ENCODE peak calls at places on chromosomes 3 and 15, in ten cellular contexts. X is colonic mucosa, S is sigmoid colon, Q is K562, W is keratinocyte, F is WERI-Rb-1, L is AG04450, K is fibroblast of lung, M is pancreas, N is right lobe of liver. P is an unnamed sample.

GRCh38 chr15:48222627-48223026 is 16.5 kb downstream of the SLC12A1 start:
- DNase-seq in N (no peak), S (no peak), L (no peak), M (no peak), X (no peak), Q (no peak), W (no peak), F (no peak), K (no peak), P (no peak)

GRCh38 chr3:72154391-72155300 is 369.7 kb upstream of the PROK2 start:
- DNase-seq in K (peak; percentile 45), L (no peak), M (no peak), S (no peak), W (no peak), Q (no peak), F (no peak), X (no peak), N (no peak), P (no peak)

GRCh38 chr15:87648278-87648677 is 608.3 kb downstream of the NTRK3 start:
- DNase-seq in K (peak; percentile 13), X (no peak), N (no peak), W (no peak), S (no peak), M (no peak), L (peak; percentile 44), F (no peak), Q (no peak), P (no peak)

GRCh38 chr3:141129049-141130038 is 78.2 kb downstream of the SPSB4 start:
- DNase-seq in M (no peak), L (no peak), S (no peak), W (no peak), X (no peak), N (no peak), K (no peak), F (no peak), Q (no peak), P (no peak)

GRCh38 chr15:63157891-63158431 is 684 bp upstream of the RPS27L start:
- DNase-seq in X (peak; percentile 69), L (peak; percentile 53), M (no peak), W (no peak), K (peak; percentile 87), S (peak; percentile 78), N (no peak), Q (peak; percentile 69), F (peak; percentile 76), P (peak; percentile 79)

GRCh38 chr3:46895204-46895660 is 17.7 kb downstream of the PTH1R start:
- DNase-seq in Q (peak; percentile 85), M (peak; percentile 74), W (peak; percentile 21), N (peak; percentile 79), K (peak; percentile 54), L (no peak), F (peak; percentile 81), X (peak; percentile 72), S (peak; percentile 84), P (peak; percentile 87)

GRCh38 chr3:69763976-69764851 is 24.9 kb downstream of the MITF start:
- DNase-seq in Q (no peak), K (no peak), W (no peak), S (no peak), X (no peak), L (no peak), N (no peak), M (no peak), F (no peak), P (no peak)

GRCh38 chr3:129867506-129868124 is 25.9 kb downstream of the TMCC1 start:
- DNase-seq in W (no peak), Q (no peak), X (no peak), K (peak; percentile 19), N (no peak), L (no peak), M (no peak), S (no peak), F (no peak), P (no peak)

GRCh38 chr3:100087203-100087602 is 27.1 kb downstream of the FILIP1L start:
- DNase-seq in L (no peak), Q (no peak), F (no peak), M (no peak), W (no peak), S (no peak), X (no peak), K (no peak), N (no peak), P (no peak)

GRCh38 chr3:15630646-15631350 is 29.3 kb downstream of the BTD start:
- DNase-seq in L (no peak), X (no peak), K (peak; percentile 73), S (no peak), M (no peak), F (no peak), N (no peak), W (no peak), Q (peak; percentile 50), P (peak; percentile 60)

GRCh38 chr3:46865034-46865507 is 1.8 kb upstream of the MYL3 start:
- DNase-seq in F (no peak), W (no peak), M (peak; percentile 34), X (no peak), L (no peak), S (peak; percentile 62), K (peak; percentile 73), N (peak; percentile 45), Q (no peak), P (no peak)

GRCh38 chr3:180538493-180538892 is 63.5 kb upstream of the TTC14 start:
- DNase-seq in Q (no peak), N (no peak), X (no peak), F (no peak), W (no peak), L (no peak), K (no peak), M (no peak), S (no peak), P (no peak)

GRCh38 chr3:180548050-180548449 is 53.9 kb upstream of the TTC14 start:
- DNase-seq in M (no peak), K (no peak), W (no peak), X (no peak), S (no peak), N (no peak), F (no peak), Q (no peak), L (no peak), P (no peak)

GRCh38 chr3:180546863-180547262 is 55.1 kb upstream of the TTC14 start:
- DNase-seq in N (no peak), L (no peak), S (no peak), W (no peak), M (no peak), X (no peak), Q (no peak), K (no peak), F (no peak), P (no peak)

GRCh38 chr3:180543877-180544276 is 58.1 kb upstream of the TTC14 start:
- DNase-seq in Q (no peak), K (no peak), S (no peak), W (no peak), X (no peak), F (no peak), M (no peak), L (no peak), N (no peak), P (no peak)
- H3K27ac ChIP-seq in Q (no peak overlapping the region), K (no peak overlapping the region), S (no peak overlapping the region), W (no peak overlapping the region), X (no peak overlapping the region), F (no peak overlapping the region), M (no peak overlapping the region), L (no peak overlapping the region), N (no peak overlapping the region), P (no peak overlapping the region)

GRCh38 chr3:185939721-185940120 is 1.9 kb upstream of the TRA2B start:
- DNase-seq in N (no peak), K (no peak), L (no peak), M (no peak), F (no peak), S (no peak), Q (no peak), W (no peak), X (no peak), P (no peak)

GRCh38 chr3:185935465-185936263 is 2.1 kb downstream of the TRA2B start:
- DNase-seq in W (no peak), X (peak; percentile 50), N (no peak), M (no peak), L (no peak), Q (no peak), S (no peak), F (no peak), K (no peak), P (no peak)

GRCh38 chr3:185934726-185935464 is 2.9 kb downstream of the TRA2B start:
- DNase-seq in X (no peak), N (no peak), M (no peak), Q (no peak), F (no peak), W (no peak), L (no peak), K (peak; percentile 48), S (no peak), P (no peak)

GRCh38 chr3:185936814-185937688 is 763 bp downstream of the TRA2B start:
- DNase-seq in M (peak; percentile 94), L (peak; percentile 70), S (peak; percentile 96), Q (peak; percentile 79), F (peak; percentile 88), K (peak; percentile 90), N (peak; percentile 85), W (no peak), X (peak; percentile 88), P (peak; percentile 89)

GRCh38 chr3:185937689-185938374 is at the start of gene TRA2B:
- DNase-seq in X (peak; percentile 99), M (peak; percentile 99), L (peak; percentile 94), Q (peak; percentile 96), K (peak; percentile 98), S (peak; percentile 100), W (peak; percentile 88), N (peak; percentile 100), F (peak; percentile 99), P (peak; percentile 99)
- TF ChIP-seq CTCF in X (no peak), M (no peak), L (peak; percentile 34), Q (peak; percentile 43), K (peak; percentile 11), S (no peak), W (no peak), N (peak; percentile 40), F (peak; percentile 30), P (no peak)

GRCh38 chr3:37114251-37115145 is 59.9 kb downstream of the LRRFIP2 start:
- DNase-seq in S (no peak), W (peak; percentile 21), Q (no peak), L (peak; percentile 77), N (no peak), K (peak; percentile 96), M (no peak), F (no peak), X (no peak), P (no peak)
- H3K27ac ChIP-seq in S (no peak overlapping the region), W (peak overlapping the region; percentile 64), Q (no peak overlapping the region), L (peak overlapping the region; percentile 89), N (no peak overlapping the region), K (peak overlapping the region; percentile 72), M (no peak overlapping the region), F (no peak overlapping the region), X (no peak overlapping the region), P (no peak overlapping the region)

DNA sequence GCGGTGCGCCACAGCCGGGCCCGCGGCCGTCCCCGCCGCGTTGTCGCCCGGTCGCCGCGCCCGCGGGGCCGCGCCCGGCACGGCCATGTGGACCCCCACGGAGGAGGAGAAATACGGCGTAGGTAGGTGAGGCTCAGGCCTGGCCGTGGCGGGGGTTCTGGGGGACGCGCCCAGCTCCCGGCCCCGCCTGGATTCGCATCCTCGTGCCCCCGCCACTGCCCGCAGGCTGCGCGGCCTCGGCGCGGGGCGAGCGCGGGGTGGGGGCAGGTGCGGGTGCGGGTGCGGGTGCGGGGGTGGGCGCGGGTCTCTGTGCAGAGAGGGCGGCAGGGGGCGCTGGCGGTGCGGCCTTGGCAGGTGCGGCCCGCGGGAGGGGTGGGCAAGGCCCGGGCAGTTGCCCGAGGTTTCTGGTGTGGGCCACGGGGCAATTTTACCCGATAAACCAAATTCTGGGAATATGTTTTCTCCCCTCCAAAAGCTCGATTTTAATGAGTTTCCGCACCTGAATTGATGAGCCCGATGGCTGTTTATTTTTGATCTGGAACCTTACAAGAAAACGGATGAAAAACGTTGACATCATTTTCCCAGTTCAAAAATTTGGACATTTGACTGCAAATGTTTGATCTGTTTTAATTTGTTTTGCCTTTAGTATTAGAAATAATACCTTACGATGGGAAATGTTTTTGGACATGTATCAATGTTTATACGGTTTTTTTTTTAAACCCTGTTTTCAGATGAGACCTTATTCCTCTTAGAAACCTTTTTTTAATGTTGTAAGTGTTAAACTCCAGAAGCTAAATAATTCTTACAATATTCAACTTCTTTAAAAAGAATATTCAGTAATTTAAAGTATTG is 678 bp downstream of the DOCK3 start:
- DNase-seq in X (no peak), K (no peak), F (peak; percentile 79), S (peak; percentile 72), L (no peak), Q (peak; percentile 44), W (no peak), M (peak; percentile 73), N (no peak), P (peak; percentile 52)
- TF ChIP-seq CTCF in X (no peak), K (peak; percentile 8), F (peak; percentile 70), S (no peak), L (peak; percentile 14), Q (no peak), W (peak; percentile 48), M (no peak), N (peak; percentile 24), P (no peak)

P was measured in adrenal gland.